ENCODE peak calls at places on chromosomes 6 and 20, in nine cellular contexts. W is progenitor cell of endocrine pancreas; P is fibroblast of the aortic adventitia; H is GM23248; I is activated CD4-positive, CD25-positive, alpha-beta regulatory T cell treated with anti-CD3 and anti-CD28 coated beads, Interleukin-2, amount 50 U/mL, for 72 hours; C is epithelial cell of proximal tubule; Z is ACHN; M is HS-27A; J is activated effector memory CD4-positive, alpha-beta T cell treated with anti-CD3 and anti-CD28 coated beads, Interleukin-2, amount 50 U/mL, for 16 hours. L is an unnamed sample.

GRCh38 chr6:44940367-44940766 is 387.8 kb upstream of the RUNX2 start:
- DNase-seq in J (no peak), M (no peak), C (peak), Z (no peak), H (no peak), P (no peak), W (no peak), I (no peak), L (no peak)

GRCh38 chr6:16592550-16592892 is 168.7 kb downstream of the ATXN1 start:
- DNase-seq in P (no peak), Z (no peak), H (no peak), M (no peak), J (no peak), C (no peak), I (no peak), W (no peak), L (no peak)

GRCh38 chr6:79621579-79621978 is 9.6 kb upstream of the SH3BGRL2 start:
- DNase-seq in M (no peak), Z (no peak), I (no peak), W (no peak), C (no peak), J (no peak), H (no peak), P (no peak), L (no peak)

GRCh38 chr20:25148181-25148981 is 47.1 kb upstream of the ENTPD6 start:
- DNase-seq in P (peak), I (peak), Z (no peak), M (no peak), J (peak), C (no peak), W (no peak), H (peak), L (peak)

GRCh38 chr6:108653864-108654402 is 93.2 kb downstream of the FOXO3 start:
- DNase-seq in C (no peak), Z (no peak), H (peak), M (no peak), P (peak), W (no peak), I (no peak), J (no peak), L (no peak)

GRCh38 chr6:91376686-91377085 is 789.8 kb upstream of the MAP3K7 start:
- DNase-seq in M (no peak), C (no peak), J (no peak), P (no peak), Z (no peak), I (no peak), H (no peak), W (no peak), L (no peak)

GRCh38 chr20:49245921-49246740 is 26.9 kb downstream of the DDX27 start:
- DNase-seq in P (peak), M (peak), J (peak), C (no peak), Z (peak), W (no peak), H (peak), I (no peak), L (peak)

GRCh38 chr20:62606551-62607201 is 35.6 kb upstream of the SLCO4A1 start:
- DNase-seq in Z (peak), C (no peak), H (peak), J (no peak), M (no peak), W (no peak), P (peak), I (no peak), L (peak)

GRCh38 chr6:14039038-14039437 is 78.5 kb upstream of the CD83 start:
- DNase-seq in Z (no peak), C (no peak), M (no peak), H (no peak), P (no peak), J (no peak), W (no peak), I (no peak), L (no peak)

GRCh38 chr6:132598473-132598872 is 8.9 kb upstream of the TAAR5 start:
- DNase-seq in M (no peak), P (no peak), J (no peak), Z (peak), W (no peak), H (peak), C (no peak), I (no peak), L (peak)

GRCh38 chr20:32470025-32470861 is 112.1 kb downstream of the ASXL1 start:
- DNase-seq in C (no peak), J (no peak), H (peak), Z (peak), W (no peak), I (no peak), P (peak), M (no peak), L (no peak)

GRCh38 chr6:79993012-79993910 is 11.2 kb upstream of the TTK start:
- DNase-seq in J (no peak), H (no peak), I (no peak), W (no peak), P (no peak), M (no peak), Z (no peak), C (no peak), L (no peak)